ENCODE peak calls at places on chromosomes 4 and X, in eight cellular contexts. S is AG10803; C is stimulated activated CD8-positive, alpha-beta memory T cell treated with anti-CD3 and anti-CD28 coated beads, Interleukin-2, amount 100 ng/mL, for 1 hour; R is endothelial cell; D is fibroblast of pulmonary artery; Z is NCI-H774; B is colonic mucosa; Y is H7. J is an unnamed sample.

GRCh38 chr4:2934077-2934812 is 29.0 kb downstream of the NOP14 start:
- DNase-seq in Z (no peak), Y (peak; percentile 98), S (peak; percentile 68), R (peak; percentile 48), C (no peak), B (peak; percentile 58), D (peak; percentile 57), J (peak; percentile 68)

GRCh38 chr4:138348055-138348454 is 105.9 kb upstream of the SLC7A11 start:
- DNase-seq in Y (no peak), R (no peak), Z (no peak), C (no peak), B (no peak), D (no peak), S (no peak), J (no peak)

GRCh38 chr4:168917150-168917779 is 92.8 kb downstream of the CBR4 start:
- DNase-seq in R (no peak), C (no peak), B (no peak), S (peak; percentile 62), Y (no peak), D (peak; percentile 80), Z (no peak), J (no peak)

GRCh38 chr4:15368906-15369305 is 58.9 kb upstream of the C1QTNF7 start:
- DNase-seq in Y (no peak), Z (no peak), C (no peak), R (no peak), S (peak; percentile 83), D (peak; percentile 18), B (no peak), J (no peak)

GRCh38 chrX:25022499-25023325 is 6.9 kb upstream of the ARX start:
- DNase-seq in Y (peak; percentile 87), R (no peak), S (no peak), Z (no peak), D (no peak), B (no peak), C (no peak), J (no peak)

GRCh38 chr4:793109-793861 is 32.6 kb downstream of the CPLX1 start:
- DNase-seq in Y (peak; percentile 69), Z (no peak), S (no peak), C (no peak), B (no peak), R (no peak), D (no peak), J (no peak)

GRCh38 chrX:113384628-113385027 is 544.0 kb upstream of the AMOT start:
- DNase-seq in Y (no peak), D (peak; percentile 87), C (no peak), S (peak; percentile 87), Z (no peak), B (no peak), R (no peak), J (no peak)

GRCh38 chr4:110198472-110199419 is at the start of gene ELOVL6:
- DNase-seq in C (no peak), R (peak; percentile 63), S (peak; percentile 67), Y (peak; percentile 84), Z (no peak), D (peak; percentile 83), B (peak; percentile 78), J (peak; percentile 46)

GRCh38 chrX:129984196-129984962 is 1.9 kb downstream of the BCORL1 start:
- DNase-seq in R (peak; percentile 42), D (no peak), Z (peak; percentile 4), S (peak; percentile 3), B (peak; percentile 41), C (no peak), Y (peak; percentile 91), J (no peak)

J was measured in lung.